ENCODE peak calls at places on chromosomes 5 and 9, in seven cellular contexts. N is stimulated activated CD4-positive, alpha-beta T cell treated with anti-CD3 and anti-CD28 coated beads, Interleukin-15, amount 100 ng/mL, for 1 hour; H is NB4; F is psoas muscle; L is BE2C; P is astrocyte of the cerebellum; G is A172. E is an unnamed sample.

GRCh38 chr5:134559672-134560071 is 34.2 kb downstream of the JADE2 start:
- DNase-seq in N (no peak), H (no peak), F (no peak), L (no peak), P (no peak), G (no peak), E (no peak)

GRCh38 chr5:148735301-148735700 is 81.0 kb upstream of the HTR4 start:
- DNase-seq in N (no peak), H (no peak), F (no peak), L (no peak), P (no peak), G (peak; percentile 19), E (no peak)

GRCh38 chr9:124264812-124265211 is 7.1 kb downstream of the NEK6 start:
- DNase-seq in N (no peak), H (peak; percentile 42), F (no peak), L (no peak), P (no peak), G (peak; percentile 68), E (no peak)

GRCh38 chr5:6218116-6218515 is 160.2 kb downstream of the MED10 start:
- DNase-seq in N (no peak), H (no peak), F (no peak), L (no peak), P (no peak), G (no peak), E (no peak)

GRCh38 chr5:140563554-140563953 is 844 bp downstream of the APBB3 start:
- DNase-seq in N (no peak), H (no peak), F (no peak), L (no peak), P (no peak), G (no peak), E (no peak)

GRCh38 chr5:172583931-172584511 is 57.0 kb upstream of the NEURL1B start:
- DNase-seq in N (no peak), H (no peak), F (peak; percentile 85), L (no peak), P (no peak), G (no peak), E (no peak)

GRCh38 chr9:127418037-127418471 is 6.1 kb upstream of the ZNF79 start:
- DNase-seq in N (no peak), H (peak; percentile 67), F (peak; percentile 58), L (peak; percentile 70), P (no peak), G (peak; percentile 44), E (peak; percentile 53)

GRCh38 chr9:77651203-77651602 is 3.1 kb upstream of the GNA14 start:
- DNase-seq in N (no peak), H (no peak), F (no peak), L (no peak), P (no peak), G (no peak), E (no peak)

GRCh38 chr5:112626079-112626478 is 111.6 kb upstream of the APC start:
- DNase-seq in N (no peak), H (no peak), F (no peak), L (no peak), P (no peak), G (no peak), E (no peak)

GRCh38 chr9:36532353-36532752 is 40.3 kb upstream of the MELK start:
- DNase-seq in N (no peak), H (no peak), F (no peak), L (no peak), P (no peak), G (no peak), E (no peak)